ENCODE peak calls at places on chromosomes 7 and 10, in six cellular contexts. One of them, this sample, is unnamed.

GRCh38 chr7:432933-433332 is 86.7 kb downstream of the PDGFA start:
- DNase-seq in MM.1S: no peak
- DNase-seq in right atrium auricular region: no peak
- DNase-seq in fibroblast of lung: no peak
- DNase-seq in IMR-90: no peak
- DNase-seq in sigmoid colon: no peak
- DNase-seq in this sample: no peak

GRCh38 chr7:157056957-157057902 is 46.8 kb upstream of the MNX1 start:
- DNase-seq in MM.1S: no peak
- DNase-seq in right atrium auricular region: no peak
- DNase-seq in fibroblast of lung: no peak
- DNase-seq in IMR-90: no peak
- DNase-seq in sigmoid colon: no peak
- DNase-seq in this sample: peak

GRCh38 chr10:133278577-133279265 is 2.1 kb upstream of the ADAM8 start:
- DNase-seq in MM.1S: peak
- DNase-seq in right atrium auricular region: no peak
- DNase-seq in fibroblast of lung: peak
- DNase-seq in IMR-90: peak
- DNase-seq in sigmoid colon: no peak
- DNase-seq in this sample: no peak

GRCh38 chr10:127867805-127868204 is 24.9 kb downstream of the CLRN3 start:
- DNase-seq in MM.1S: no peak
- DNase-seq in right atrium auricular region: no peak
- DNase-seq in fibroblast of lung: no peak
- DNase-seq in IMR-90: no peak
- DNase-seq in sigmoid colon: no peak
- DNase-seq in this sample: no peak

GRCh38 chr10:116826803-116827202 is 22.5 kb upstream of the ENO4 start:
- DNase-seq in MM.1S: no peak
- DNase-seq in right atrium auricular region: no peak
- DNase-seq in fibroblast of lung: peak
- DNase-seq in IMR-90: peak
- DNase-seq in sigmoid colon: no peak
- DNase-seq in this sample: no peak

GRCh38 chr7:56097700-56098099 is 4.9 kb upstream of the PHKG1 start:
- DNase-seq in MM.1S: peak
- DNase-seq in right atrium auricular region: no peak
- DNase-seq in fibroblast of lung: peak
- DNase-seq in IMR-90: peak
- DNase-seq in sigmoid colon: peak
- DNase-seq in this sample: no peak

GRCh38 chr7:121406866-121407439 is 10.8 kb upstream of the FAM3C start:
- DNase-seq in MM.1S: no peak
- DNase-seq in right atrium auricular region: no peak
- DNase-seq in fibroblast of lung: no peak
- DNase-seq in IMR-90: no peak
- DNase-seq in sigmoid colon: no peak
- DNase-seq in this sample: no peak

GRCh38 chr7:16811555-16811954 is 6.8 kb upstream of the AGR2 start:
- DNase-seq in MM.1S: no peak
- DNase-seq in right atrium auricular region: no peak
- DNase-seq in fibroblast of lung: peak
- DNase-seq in IMR-90: peak
- DNase-seq in sigmoid colon: no peak
- DNase-seq in this sample: no peak

GRCh38 chr10:75115137-75115536 is 3.7 kb downstream of the SAMD8 start:
- DNase-seq in MM.1S: no peak
- DNase-seq in right atrium auricular region: no peak
- DNase-seq in fibroblast of lung: no peak
- DNase-seq in IMR-90: peak
- DNase-seq in sigmoid colon: no peak
- DNase-seq in this sample: no peak

GRCh38 chr7:3154881-3155494 is 111.3 kb upstream of the CARD11 start:
- DNase-seq in MM.1S: peak
- DNase-seq in right atrium auricular region: no peak
- DNase-seq in fibroblast of lung: peak
- DNase-seq in IMR-90: peak
- DNase-seq in sigmoid colon: peak
- DNase-seq in this sample: peak

GRCh38 chr10:16835223-16835622 is 18.0 kb upstream of the RSU1 start:
- DNase-seq in MM.1S: no peak
- DNase-seq in right atrium auricular region: no peak
- DNase-seq in fibroblast of lung: no peak
- DNase-seq in IMR-90: no peak
- DNase-seq in sigmoid colon: no peak
- DNase-seq in this sample: peak

GRCh38 chr10:29392376-29393021 is 103.6 kb downstream of the LYZL1 start:
- DNase-seq in MM.1S: no peak
- DNase-seq in right atrium auricular region: no peak
- DNase-seq in fibroblast of lung: peak
- DNase-seq in IMR-90: peak
- DNase-seq in sigmoid colon: no peak
- DNase-seq in this sample: no peak

GRCh38 chr7:75534727-75535307 is 42.7 kb downstream of the SPDYE5 start:
- DNase-seq in MM.1S: no peak
- DNase-seq in right atrium auricular region: no peak
- DNase-seq in fibroblast of lung: peak
- DNase-seq in IMR-90: peak
- DNase-seq in sigmoid colon: no peak
- DNase-seq in this sample: no peak

GRCh38 chr10:79176949-79177602 is 108.3 kb downstream of the ZMIZ1 start:
- DNase-seq in MM.1S: no peak
- DNase-seq in right atrium auricular region: no peak
- DNase-seq in fibroblast of lung: peak
- DNase-seq in IMR-90: peak
- DNase-seq in sigmoid colon: peak
- DNase-seq in this sample: no peak

GRCh38 chr7:47449810-47450586 is 131.9 kb downstream of the TNS3 start:
- DNase-seq in MM.1S: no peak
- DNase-seq in right atrium auricular region: no peak
- DNase-seq in fibroblast of lung: peak
- DNase-seq in IMR-90: peak
- DNase-seq in sigmoid colon: no peak
- DNase-seq in this sample: no peak

GRCh38 chr10:100021322-100021721 is 11.6 kb upstream of the DNMBP start:
- DNase-seq in MM.1S: no peak
- DNase-seq in right atrium auricular region: no peak
- DNase-seq in fibroblast of lung: no peak
- DNase-seq in IMR-90: no peak
- DNase-seq in sigmoid colon: no peak
- DNase-seq in this sample: no peak

GRCh38 chr10:88881922-88882645 is 2.0 kb downstream of the STAMBPL1 start:
- DNase-seq in MM.1S: no peak
- DNase-seq in right atrium auricular region: no peak
- DNase-seq in fibroblast of lung: no peak
- DNase-seq in IMR-90: no peak
- DNase-seq in sigmoid colon: no peak
- DNase-seq in this sample: no peak

GRCh38 chr10:106836923-106837322 is 327.6 kb downstream of the SORCS1 start:
- DNase-seq in MM.1S: peak
- DNase-seq in right atrium auricular region: no peak
- DNase-seq in fibroblast of lung: no peak
- DNase-seq in IMR-90: no peak
- DNase-seq in sigmoid colon: no peak
- DNase-seq in this sample: no peak

GRCh38 chr10:61903991-61904350 is 2.5 kb downstream of the ARID5B start:
- DNase-seq in MM.1S: no peak
- DNase-seq in right atrium auricular region: no peak
- DNase-seq in fibroblast of lung: no peak
- DNase-seq in IMR-90: peak
- DNase-seq in sigmoid colon: no peak
- DNase-seq in this sample: no peak

GRCh38 chr7:136585954-136586670 is 282.3 kb upstream of the CHRM2 start:
- DNase-seq in MM.1S: no peak
- DNase-seq in right atrium auricular region: no peak
- DNase-seq in fibroblast of lung: no peak
- DNase-seq in IMR-90: no peak
- DNase-seq in sigmoid colon: no peak
- DNase-seq in this sample: no peak

GRCh38 chr10:28875535-28876208 is 198.4 kb downstream of the BAMBI start:
- DNase-seq in MM.1S: no peak
- DNase-seq in right atrium auricular region: no peak
- DNase-seq in fibroblast of lung: peak
- DNase-seq in IMR-90: peak
- DNase-seq in sigmoid colon: no peak
- DNase-seq in this sample: no peak

GRCh38 chr7:18468794-18469193 is 26.8 kb upstream of the HDAC9 start:
- DNase-seq in MM.1S: no peak
- DNase-seq in right atrium auricular region: no peak
- DNase-seq in fibroblast of lung: peak
- DNase-seq in IMR-90: no peak
- DNase-seq in sigmoid colon: no peak
- DNase-seq in this sample: no peak

GRCh38 chr7:157977306-157977705 is 610.3 kb downstream of the PTPRN2 start:
- DNase-seq in MM.1S: no peak
- DNase-seq in right atrium auricular region: no peak
- DNase-seq in fibroblast of lung: no peak
- DNase-seq in IMR-90: no peak
- DNase-seq in sigmoid colon: no peak
- DNase-seq in this sample: no peak

GRCh38 chr10:90087197-90088007 is 386.0 kb downstream of the KIF20B start:
- DNase-seq in MM.1S: peak
- DNase-seq in right atrium auricular region: no peak
- DNase-seq in fibroblast of lung: peak
- DNase-seq in IMR-90: peak
- DNase-seq in sigmoid colon: no peak
- DNase-seq in this sample: no peak

GRCh38 chr10:114996542-114996941 is 58.5 kb downstream of the TRUB1 start:
- DNase-seq in MM.1S: no peak
- DNase-seq in right atrium auricular region: no peak
- DNase-seq in fibroblast of lung: peak
- DNase-seq in IMR-90: peak
- DNase-seq in sigmoid colon: no peak
- DNase-seq in this sample: no peak

GRCh38 chr7:1535695-1536094 is 5.2 kb downstream of the MAFK start:
- DNase-seq in MM.1S: no peak
- DNase-seq in right atrium auricular region: no peak
- DNase-seq in fibroblast of lung: no peak
- DNase-seq in IMR-90: no peak
- DNase-seq in sigmoid colon: peak
- DNase-seq in this sample: no peak

GRCh38 chr10:46541735-46542566 is 14.5 kb downstream of the GPRIN2 start:
- DNase-seq in MM.1S: no peak
- DNase-seq in right atrium auricular region: no peak
- DNase-seq in fibroblast of lung: no peak
- DNase-seq in IMR-90: no peak
- DNase-seq in sigmoid colon: no peak
- DNase-seq in this sample: no peak
- H3K4me3 ChIP-seq in MM.1S: no peak
- H3K4me3 ChIP-seq in right atrium auricular region: no peak
- H3K4me3 ChIP-seq in fibroblast of lung: no peak
- H3K4me3 ChIP-seq in IMR-90: no peak
- H3K4me3 ChIP-seq in sigmoid colon: no peak
- H3K4me3 ChIP-seq in this sample: no peak

DNA sequence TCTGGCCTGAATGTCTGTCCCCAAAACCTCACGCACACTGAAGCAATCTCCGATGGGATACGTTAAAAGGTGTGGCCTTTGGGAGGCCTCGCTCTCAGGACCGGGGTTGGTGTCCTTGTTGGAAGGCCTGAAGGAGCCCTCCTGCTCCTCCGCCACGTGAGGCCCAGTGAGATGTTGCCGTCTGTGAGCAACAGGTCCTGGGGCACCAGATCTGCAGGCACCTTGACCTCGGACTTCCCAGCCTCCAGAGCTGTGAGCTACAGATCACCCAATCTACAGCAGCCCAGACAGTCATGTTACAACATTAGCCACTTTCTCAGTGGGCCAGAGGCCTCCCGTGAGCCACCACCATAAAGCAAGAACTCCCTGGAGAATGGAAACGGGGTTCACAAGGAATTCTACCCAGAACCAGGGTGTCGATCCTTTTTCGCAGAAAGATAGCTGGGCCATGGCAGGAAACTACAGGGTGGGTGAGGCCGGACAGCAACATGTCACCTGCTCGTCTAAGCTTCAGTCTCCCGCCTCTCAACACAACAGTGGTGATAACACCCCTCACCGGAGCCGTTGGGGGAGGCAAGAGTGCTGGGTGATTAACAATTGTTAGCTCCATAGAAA is 87.0 kb downstream of the DIP2C start:
- DNase-seq in MM.1S: no peak
- DNase-seq in right atrium auricular region: no peak
- DNase-seq in fibroblast of lung: no peak
- DNase-seq in IMR-90: no peak
- DNase-seq in sigmoid colon: no peak
- DNase-seq in this sample: no peak
- H3K4me3 ChIP-seq in MM.1S: no peak
- H3K4me3 ChIP-seq in right atrium auricular region: no peak
- H3K4me3 ChIP-seq in fibroblast of lung: no peak
- H3K4me3 ChIP-seq in IMR-90: no peak
- H3K4me3 ChIP-seq in sigmoid colon: no peak
- H3K4me3 ChIP-seq in this sample: no peak

DNA sequence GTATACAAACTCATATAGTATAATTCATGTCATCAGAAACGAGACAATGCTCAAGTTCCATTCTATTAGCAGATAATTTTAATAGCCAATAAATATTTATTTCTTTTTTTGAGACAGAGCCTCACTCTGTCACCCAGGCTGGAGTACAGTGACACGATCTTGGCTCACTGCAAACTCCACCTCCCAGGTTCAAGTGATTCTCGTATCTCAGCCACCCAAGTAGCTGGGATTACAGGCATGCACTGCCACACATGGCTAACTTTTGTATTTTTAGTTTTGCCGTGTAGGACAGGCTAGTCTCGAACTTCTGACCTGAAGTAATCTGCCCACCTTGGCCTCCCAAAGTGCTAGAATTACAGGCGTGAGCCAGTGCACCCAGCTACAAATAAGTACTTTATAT is 45.7 kb downstream of the ORC5 start:
- DNase-seq in MM.1S: no peak
- DNase-seq in right atrium auricular region: no peak
- DNase-seq in fibroblast of lung: no peak
- DNase-seq in IMR-90: no peak
- DNase-seq in sigmoid colon: no peak
- DNase-seq in this sample: no peak
- H3K4me3 ChIP-seq in MM.1S: no peak
- H3K4me3 ChIP-seq in right atrium auricular region: no peak
- H3K4me3 ChIP-seq in fibroblast of lung: no peak
- H3K4me3 ChIP-seq in IMR-90: no peak
- H3K4me3 ChIP-seq in sigmoid colon: no peak
- H3K4me3 ChIP-seq in this sample: no peak

DNA sequence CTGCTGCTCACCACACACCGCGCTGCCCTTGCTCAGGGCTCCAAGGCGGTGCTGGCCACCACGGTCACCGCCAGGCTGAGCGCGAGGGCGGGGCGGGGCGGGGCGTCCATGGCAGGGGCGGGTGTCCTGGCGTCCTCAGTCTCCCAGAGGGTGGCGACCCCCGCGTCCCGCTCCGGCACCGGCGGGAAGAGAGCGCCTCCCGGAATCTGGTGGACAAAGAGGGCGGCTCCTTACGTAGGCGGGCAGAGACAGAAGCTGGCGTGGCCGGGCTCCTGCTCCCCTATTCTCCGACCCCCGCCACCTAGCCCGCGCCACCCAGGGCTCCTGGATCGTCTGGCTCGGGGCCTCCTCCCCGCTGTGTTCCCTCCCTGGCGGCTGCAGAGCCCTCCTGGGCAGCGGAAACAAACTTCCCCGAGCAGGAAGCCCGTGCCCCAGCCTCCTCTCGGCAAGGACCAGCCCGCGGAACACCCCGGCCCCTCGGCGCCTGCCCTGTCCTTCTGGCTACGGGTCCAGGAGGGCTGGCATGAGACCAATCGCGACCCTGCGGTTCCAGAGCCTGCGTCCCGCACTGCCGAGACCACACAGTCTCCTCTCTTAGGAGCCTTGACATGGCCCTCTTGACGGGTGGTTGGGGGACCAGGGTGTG is 133.8 kb upstream of the ZNF92 start:
- DNase-seq in MM.1S: no peak
- DNase-seq in right atrium auricular region: no peak
- DNase-seq in fibroblast of lung: peak
- DNase-seq in IMR-90: no peak
- DNase-seq in sigmoid colon: no peak
- DNase-seq in this sample: no peak
- H3K4me3 ChIP-seq in MM.1S: no peak
- H3K4me3 ChIP-seq in right atrium auricular region: peak
- H3K4me3 ChIP-seq in fibroblast of lung: no peak
- H3K4me3 ChIP-seq in IMR-90: peak
- H3K4me3 ChIP-seq in sigmoid colon: peak
- H3K4me3 ChIP-seq in this sample: no peak

This sample was measured in Jurkat, Clone E6-1.